ENCODE peak calls at places on chromosomes 11 and 22, in five cellular contexts. One of them, this sample, is unnamed.

GRCh38 chr11:2744166-2744565 is 44.4 kb upstream of the KCNQ1OT1 start:
- DNase-seq in fibroblast of villous mesenchyme: no peak
- DNase-seq in fibroblast of the aortic adventitia: no peak
- DNase-seq in epithelial cell of esophagus: no peak
- DNase-seq in BJ: no peak
- DNase-seq in this sample: no peak

GRCh38 chr11:10911907-10912306 is 54.1 kb upstream of the ZBED5 start:
- DNase-seq in fibroblast of villous mesenchyme: no peak
- DNase-seq in fibroblast of the aortic adventitia: no peak
- DNase-seq in epithelial cell of esophagus: no peak
- DNase-seq in BJ: no peak
- DNase-seq in this sample: peak

GRCh38 chr11:37323843-37324242 is 725.8 kb upstream of the RAG2 start:
- DNase-seq in fibroblast of villous mesenchyme: no peak
- DNase-seq in fibroblast of the aortic adventitia: no peak
- DNase-seq in epithelial cell of esophagus: no peak
- DNase-seq in BJ: no peak
- DNase-seq in this sample: no peak

GRCh38 chr11:81963018-81963417 is 770.6 kb downstream of the FAM181B start:
- DNase-seq in fibroblast of villous mesenchyme: peak
- DNase-seq in fibroblast of the aortic adventitia: peak
- DNase-seq in epithelial cell of esophagus: no peak
- DNase-seq in BJ: no peak
- DNase-seq in this sample: peak

GRCh38 chr11:14424096-14424495 is 65.1 kb upstream of the RRAS2 start:
- DNase-seq in fibroblast of villous mesenchyme: peak
- DNase-seq in fibroblast of the aortic adventitia: peak
- DNase-seq in epithelial cell of esophagus: peak
- DNase-seq in BJ: no peak
- DNase-seq in this sample: peak

GRCh38 chr11:117419915-117420485 is 92.3 kb downstream of the CEP164 start:
- DNase-seq in fibroblast of villous mesenchyme: no peak
- DNase-seq in fibroblast of the aortic adventitia: no peak
- DNase-seq in epithelial cell of esophagus: no peak
- DNase-seq in BJ: no peak
- DNase-seq in this sample: no peak

GRCh38 chr22:42050641-42051040 is 20.0 kb downstream of the NAGA start:
- DNase-seq in fibroblast of villous mesenchyme: no peak
- DNase-seq in fibroblast of the aortic adventitia: no peak
- DNase-seq in epithelial cell of esophagus: no peak
- DNase-seq in BJ: no peak
- DNase-seq in this sample: no peak

GRCh38 chr22:44996648-44997047 is 13.2 kb downstream of the PHF21B start:
- DNase-seq in fibroblast of villous mesenchyme: no peak
- DNase-seq in fibroblast of the aortic adventitia: no peak
- DNase-seq in epithelial cell of esophagus: no peak
- DNase-seq in BJ: no peak
- DNase-seq in this sample: no peak

GRCh38 chr11:130074736-130075135 is 5.0 kb downstream of the APLP2 start:
- DNase-seq in fibroblast of villous mesenchyme: no peak
- DNase-seq in fibroblast of the aortic adventitia: no peak
- DNase-seq in epithelial cell of esophagus: no peak
- DNase-seq in BJ: no peak
- DNase-seq in this sample: no peak

GRCh38 chr11:1178201-1178885 is 20.6 kb downstream of the MUC5AC start:
- DNase-seq in fibroblast of villous mesenchyme: no peak
- DNase-seq in fibroblast of the aortic adventitia: no peak
- DNase-seq in epithelial cell of esophagus: no peak
- DNase-seq in BJ: no peak
- DNase-seq in this sample: no peak

GRCh38 chr22:26597026-26597425 is 7.1 kb upstream of the TPST2 start:
- DNase-seq in fibroblast of villous mesenchyme: no peak
- DNase-seq in fibroblast of the aortic adventitia: no peak
- DNase-seq in epithelial cell of esophagus: no peak
- DNase-seq in BJ: no peak
- DNase-seq in this sample: no peak

GRCh38 chr11:27291302-27291889 is 71.6 kb downstream of the CCDC34 start:
- DNase-seq in fibroblast of villous mesenchyme: no peak
- DNase-seq in fibroblast of the aortic adventitia: no peak
- DNase-seq in epithelial cell of esophagus: peak
- DNase-seq in BJ: no peak
- DNase-seq in this sample: no peak

GRCh38 chr22:30015229-30015797 is 65.0 kb upstream of the HORMAD2 start:
- DNase-seq in fibroblast of villous mesenchyme: peak
- DNase-seq in fibroblast of the aortic adventitia: peak
- DNase-seq in epithelial cell of esophagus: peak
- DNase-seq in BJ: peak
- DNase-seq in this sample: peak

GRCh38 chr11:9004310-9004945 is 627 bp upstream of the NRIP3 start:
- DNase-seq in fibroblast of villous mesenchyme: no peak
- DNase-seq in fibroblast of the aortic adventitia: no peak
- DNase-seq in epithelial cell of esophagus: no peak
- DNase-seq in BJ: no peak
- DNase-seq in this sample: no peak

GRCh38 chr11:129224538-129224937 is 32.4 kb upstream of the ARHGAP32 start:
- DNase-seq in fibroblast of villous mesenchyme: no peak
- DNase-seq in fibroblast of the aortic adventitia: peak
- DNase-seq in epithelial cell of esophagus: no peak
- DNase-seq in BJ: no peak
- DNase-seq in this sample: no peak

GRCh38 chr11:36577859-36578258 is 10.1 kb downstream of the RAG1 start:
- DNase-seq in fibroblast of villous mesenchyme: no peak
- DNase-seq in fibroblast of the aortic adventitia: peak
- DNase-seq in epithelial cell of esophagus: peak
- DNase-seq in BJ: peak
- DNase-seq in this sample: peak

GRCh38 chr11:117925198-117925925 is 3.8 kb downstream of the TMPRSS13 start:
- DNase-seq in fibroblast of villous mesenchyme: no peak
- DNase-seq in fibroblast of the aortic adventitia: no peak
- DNase-seq in epithelial cell of esophagus: no peak
- DNase-seq in BJ: no peak
- DNase-seq in this sample: no peak

GRCh38 chr22:44379817-44380560 is 67.2 kb upstream of the SHISAL1 start:
- DNase-seq in fibroblast of villous mesenchyme: no peak
- DNase-seq in fibroblast of the aortic adventitia: no peak
- DNase-seq in epithelial cell of esophagus: no peak
- DNase-seq in BJ: no peak
- DNase-seq in this sample: no peak

GRCh38 chr11:119206512-119207299 is 567 bp downstream of the CBL start:
- DNase-seq in fibroblast of villous mesenchyme: peak
- DNase-seq in fibroblast of the aortic adventitia: no peak
- DNase-seq in epithelial cell of esophagus: peak
- DNase-seq in BJ: no peak
- DNase-seq in this sample: no peak

GRCh38 chr22:17804331-17805080 is 30.2 kb upstream of the BID start:
- DNase-seq in fibroblast of villous mesenchyme: no peak
- DNase-seq in fibroblast of the aortic adventitia: no peak
- DNase-seq in epithelial cell of esophagus: peak
- DNase-seq in BJ: no peak
- DNase-seq in this sample: no peak

GRCh38 chr11:1276061-1276790 is 33.2 kb downstream of the TOLLIP start:
- DNase-seq in fibroblast of villous mesenchyme: no peak
- DNase-seq in fibroblast of the aortic adventitia: no peak
- DNase-seq in epithelial cell of esophagus: no peak
- DNase-seq in BJ: no peak
- DNase-seq in this sample: no peak

GRCh38 chr11:69874984-69875673 is 55.9 kb upstream of the FGF3 start:
- DNase-seq in fibroblast of villous mesenchyme: no peak
- DNase-seq in fibroblast of the aortic adventitia: no peak
- DNase-seq in epithelial cell of esophagus: no peak
- DNase-seq in BJ: no peak
- DNase-seq in this sample: no peak

GRCh38 chr11:70432065-70432464 is 33.7 kb downstream of the CTTN start:
- DNase-seq in fibroblast of villous mesenchyme: no peak
- DNase-seq in fibroblast of the aortic adventitia: peak
- DNase-seq in epithelial cell of esophagus: no peak
- DNase-seq in BJ: no peak
- DNase-seq in this sample: no peak

DNA sequence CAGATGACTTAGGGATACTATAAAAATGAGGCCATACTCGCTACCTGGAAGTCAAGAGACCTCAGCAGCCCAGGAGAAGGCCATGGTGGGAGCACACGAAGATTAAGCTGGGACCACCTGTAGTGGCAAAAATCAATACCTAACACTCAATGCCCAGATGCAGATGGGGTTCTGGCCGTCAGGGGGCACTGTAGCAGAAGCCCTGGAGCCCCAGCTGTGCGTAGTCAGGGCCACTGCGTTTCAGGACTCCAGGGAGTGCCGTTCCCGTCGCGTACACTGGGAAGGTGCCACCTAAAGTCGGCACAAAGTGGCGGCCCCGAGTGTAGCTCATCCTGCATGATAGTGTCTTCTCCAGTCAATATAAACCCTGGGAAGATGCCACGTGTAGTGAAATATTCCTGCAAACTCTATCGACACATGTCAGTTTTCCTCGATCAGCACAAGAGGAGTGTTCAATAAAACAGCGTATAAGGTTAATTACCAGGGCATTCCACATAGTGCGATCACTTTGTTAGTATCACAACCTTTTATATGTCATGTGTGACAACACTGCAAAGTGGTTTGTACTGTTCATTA is 123.7 kb upstream of the NTM start:
- DNase-seq in fibroblast of villous mesenchyme: no peak
- DNase-seq in fibroblast of the aortic adventitia: no peak
- DNase-seq in epithelial cell of esophagus: peak
- DNase-seq in BJ: no peak
- DNase-seq in this sample: no peak
- TF ChIP-seq CTCF in fibroblast of villous mesenchyme: peak
- TF ChIP-seq CTCF in fibroblast of the aortic adventitia: peak
- TF ChIP-seq CTCF in epithelial cell of esophagus: peak
- TF ChIP-seq CTCF in BJ: peak
- TF ChIP-seq CTCF in this sample: peak

DNA sequence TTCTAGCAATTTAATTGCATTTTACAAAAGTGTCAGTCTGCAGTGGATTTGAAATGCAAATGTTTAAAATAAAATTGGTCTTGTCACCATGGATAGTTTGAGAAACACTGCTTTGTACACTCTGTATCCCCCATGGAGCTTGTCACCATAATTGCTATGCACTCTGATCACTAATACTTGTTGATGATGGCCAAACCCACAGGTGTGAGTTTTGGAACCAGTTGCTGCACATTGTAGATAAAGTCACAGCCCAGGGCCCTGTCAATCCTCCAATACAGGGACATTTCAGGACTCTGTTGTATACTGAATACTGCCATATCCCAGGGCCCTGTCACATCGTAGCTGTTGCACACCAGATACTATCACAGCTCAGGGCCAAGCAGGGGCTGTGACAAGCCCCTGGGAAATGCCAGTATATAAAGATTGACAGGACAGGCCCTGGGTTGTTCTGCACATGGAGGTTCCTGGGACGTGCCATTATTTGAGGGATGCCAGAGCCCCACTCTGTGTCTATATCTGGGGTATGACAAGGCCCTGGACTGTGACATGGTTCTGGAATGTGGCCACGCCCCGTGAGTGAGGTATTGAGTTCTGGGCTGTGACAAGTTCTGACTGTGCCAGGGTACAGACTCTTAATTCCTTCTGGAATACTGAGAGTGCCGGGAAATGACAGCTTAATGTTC is 27.9 kb upstream of the SMPD1 start:
- DNase-seq in fibroblast of villous mesenchyme: no peak
- DNase-seq in fibroblast of the aortic adventitia: no peak
- DNase-seq in epithelial cell of esophagus: peak
- DNase-seq in BJ: no peak
- DNase-seq in this sample: no peak
- H3K4me3 ChIP-seq in fibroblast of villous mesenchyme: no peak
- H3K4me3 ChIP-seq in fibroblast of the aortic adventitia: no peak
- H3K4me3 ChIP-seq in epithelial cell of esophagus: no peak
- H3K4me3 ChIP-seq in BJ: no peak
- H3K4me3 ChIP-seq in this sample: no peak

DNA sequence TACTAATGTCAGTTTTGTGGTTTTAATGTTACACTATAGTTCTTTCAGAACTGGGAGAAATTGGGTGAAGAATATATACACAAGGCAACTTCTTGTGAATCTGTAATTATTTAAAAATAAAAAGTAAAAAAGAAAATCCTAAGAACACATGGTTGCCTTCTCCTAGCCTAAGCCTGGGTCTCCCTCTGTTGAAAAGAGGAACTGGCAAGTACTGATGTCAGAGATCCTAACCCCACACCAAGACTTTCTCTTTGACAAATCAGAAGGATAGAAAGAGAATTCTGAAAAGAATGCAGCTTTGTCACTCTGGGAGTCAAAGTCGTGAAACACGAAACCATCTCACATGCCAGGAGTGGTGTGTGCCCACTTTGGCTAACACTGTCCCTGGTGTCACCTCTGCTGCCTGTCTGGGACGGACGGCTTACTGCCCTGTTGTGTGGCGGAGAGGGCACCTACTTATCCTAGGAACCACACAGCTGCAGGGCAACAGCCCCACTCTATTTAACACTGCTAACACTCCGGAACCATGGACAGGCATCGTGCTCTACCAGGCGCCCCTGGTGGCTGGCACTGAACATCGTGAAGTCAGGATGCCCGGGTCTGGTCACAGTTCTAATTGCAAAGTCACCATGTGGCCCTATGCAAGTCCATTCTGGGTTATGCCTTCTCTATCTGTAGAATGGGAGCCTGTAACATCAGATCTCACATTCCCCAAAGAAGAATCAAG is 108.8 kb upstream of the CD82 start:
- DNase-seq in fibroblast of villous mesenchyme: no peak
- DNase-seq in fibroblast of the aortic adventitia: no peak
- DNase-seq in epithelial cell of esophagus: peak
- DNase-seq in BJ: no peak
- DNase-seq in this sample: no peak
- TF ChIP-seq CTCF in fibroblast of villous mesenchyme: peak
- TF ChIP-seq CTCF in fibroblast of the aortic adventitia: peak
- TF ChIP-seq CTCF in epithelial cell of esophagus: peak
- TF ChIP-seq CTCF in BJ: no peak
- TF ChIP-seq CTCF in this sample: peak

GRCh38 chr22:37218771-37219411 is 6.6 kb upstream of the SSTR3 start:
- DNase-seq in fibroblast of villous mesenchyme: no peak
- DNase-seq in fibroblast of the aortic adventitia: no peak
- DNase-seq in epithelial cell of esophagus: no peak
- DNase-seq in BJ: no peak
- DNase-seq in this sample: no peak

GRCh38 chr22:37221424-37222336 is 9.4 kb upstream of the SSTR3 start:
- DNase-seq in fibroblast of villous mesenchyme: no peak
- DNase-seq in fibroblast of the aortic adventitia: no peak
- DNase-seq in epithelial cell of esophagus: no peak
- DNase-seq in BJ: no peak
- DNase-seq in this sample: no peak

GRCh38 chr22:37220543-37220968 is 8.3 kb upstream of the SSTR3 start:
- DNase-seq in fibroblast of villous mesenchyme: no peak
- DNase-seq in fibroblast of the aortic adventitia: peak
- DNase-seq in epithelial cell of esophagus: no peak
- DNase-seq in BJ: no peak
- DNase-seq in this sample: no peak

GRCh38 chr22:37218399-37218770 is 6.1 kb upstream of the SSTR3 start:
- DNase-seq in fibroblast of villous mesenchyme: no peak
- DNase-seq in fibroblast of the aortic adventitia: no peak
- DNase-seq in epithelial cell of esophagus: no peak
- DNase-seq in BJ: no peak
- DNase-seq in this sample: no peak

DNA sequence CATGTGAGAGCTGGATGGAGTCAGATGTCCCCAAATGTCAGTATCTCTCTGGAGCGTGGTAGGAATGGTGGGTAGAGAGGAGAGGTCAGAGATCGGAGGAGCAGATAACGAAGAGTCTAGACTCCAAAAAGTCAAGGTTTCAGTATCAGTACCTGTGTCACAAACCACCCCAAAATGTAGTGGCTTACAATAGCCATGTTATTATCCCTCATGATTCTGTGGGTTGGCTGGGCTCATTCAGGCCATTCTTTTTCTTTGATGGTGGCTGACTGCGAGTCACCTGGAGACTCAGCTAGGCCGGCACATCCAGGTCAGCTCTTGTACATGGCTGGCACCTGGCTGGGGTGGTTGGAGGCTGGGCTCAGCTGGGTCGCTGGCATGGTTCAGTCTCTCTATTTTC is 7.3 kb upstream of the SSTR3 start:
- DNase-seq in fibroblast of villous mesenchyme: no peak
- DNase-seq in fibroblast of the aortic adventitia: no peak
- DNase-seq in epithelial cell of esophagus: no peak
- DNase-seq in BJ: no peak
- DNase-seq in this sample: no peak
- H3K4me3 ChIP-seq in fibroblast of villous mesenchyme: no peak
- H3K4me3 ChIP-seq in fibroblast of the aortic adventitia: no peak
- H3K4me3 ChIP-seq in epithelial cell of esophagus: no peak
- H3K4me3 ChIP-seq in BJ: no peak
- H3K4me3 ChIP-seq in this sample: no peak